ENCODE peak calls at places on chromosomes 11 and 22, in ten cellular contexts. V is testis; Y is NCI-H2171; K is HT1080; B is T-helper 1 cell; G is epithelial cell of esophagus; W is AG09309; Q is NCI-H1105; U is NCI-H146; Z is activated CD4-positive, alpha-beta T cell treated with anti-CD3 and anti-CD28 coated beads for 4 hours. T is an unnamed sample.
A peak's percentile ranks its signal among the peaks of the same experiment; 100 is the strongest.

GRCh38 chr22:43789452-43789851 is 22.7 kb downstream of the EFCAB6 start:
- DNase-seq in V (peak; percentile 37), Y (no peak), K (no peak), B (no peak), G (peak; percentile 78), W (peak; percentile 97), Q (no peak), U (no peak), Z (no peak), T (peak; percentile 89)

GRCh38 chr11:68116892-68117435 is 4.2 kb downstream of the CHKA start:
- DNase-seq in V (no peak), Y (no peak), K (no peak), B (no peak), G (no peak), W (no peak), Q (no peak), U (no peak), Z (no peak), T (no peak)

GRCh38 chr11:125091247-125091876 is 20.1 kb downstream of the TMEM218 start:
- DNase-seq in V (peak; percentile 54), Y (peak; percentile 2), K (peak; percentile 70), B (no peak), G (peak; percentile 89), W (peak; percentile 32), Q (peak; percentile 56), U (peak; percentile 36), Z (no peak), T (peak; percentile 34)

GRCh38 chr11:95827661-95828060 is 37.4 kb downstream of the CEP57 start:
- DNase-seq in V (no peak), Y (no peak), K (no peak), B (no peak), G (peak; percentile 58), W (no peak), Q (no peak), U (no peak), Z (no peak), T (no peak)

GRCh38 chr11:125901872-125902271 is 1.1 kb downstream of the PUS3 start:
- DNase-seq in V (no peak), Y (no peak), K (no peak), B (no peak), G (no peak), W (no peak), Q (no peak), U (no peak), Z (no peak), T (no peak)

GRCh38 chr22:36691488-36691887 is 12.1 kb downstream of the CACNG2 start:
- DNase-seq in V (no peak), Y (no peak), K (no peak), B (no peak), G (no peak), W (no peak), Q (no peak), U (no peak), Z (no peak), T (no peak)

GRCh38 chr11:26621147-26621546 is 49.1 kb upstream of the MUC15 start:
- DNase-seq in V (no peak), Y (no peak), K (peak; percentile 87), B (no peak), G (peak; percentile 96), W (peak; percentile 53), Q (no peak), U (no peak), Z (no peak), T (peak; percentile 75)

GRCh38 chr11:117072517-117073218 is 25.6 kb downstream of the SIK3 start:
- DNase-seq in V (no peak), Y (no peak), K (peak; percentile 95), B (no peak), G (peak; percentile 94), W (peak; percentile 79), Q (no peak), U (peak; percentile 31), Z (peak; percentile 27), T (peak; percentile 63)

GRCh38 chr11:2904153-2905052 is 18.8 kb upstream of the CDKN1C start:
- DNase-seq in V (no peak), Y (no peak), K (no peak), B (no peak), G (no peak), W (no peak), Q (no peak), U (no peak), Z (no peak), T (no peak)

GRCh38 chr22:24744638-24745037 is 29.9 kb downstream of the PIWIL3 start:
- DNase-seq in V (no peak), Y (no peak), K (no peak), B (no peak), G (peak; percentile 6), W (no peak), Q (no peak), U (no peak), Z (no peak), T (no peak)